ENCODE peak calls at places on chromosomes 12 and 14, in ten cellular contexts. R is fibroblast of lung, M is Karpas-422, W is astrocyte, O is HCT116, J is IMR-90, P is neuronal stem cell, Y is mesenchymal stem cell, Z is HepG2, A is DND-41. X is an unnamed sample.
A peak's percentile ranks its signal among the peaks of the same experiment; 100 is the strongest.

GRCh38 chr12:121949643-121950397 is 31.4 kb downstream of the CFAP251 start:
- DNase-seq in R (peak; percentile 87), M (no peak), W (peak; percentile 95), O (no peak), J (peak; percentile 98), P (no peak), Y (peak; percentile 98), Z (peak; percentile 82), A (no peak), X (peak; percentile 30)

GRCh38 chr14:89719371-89720075 is 235.0 kb downstream of the EFCAB11 start:
- DNase-seq in R (no peak), M (no peak), W (no peak), O (no peak), J (no peak), P (no peak), Y (no peak), Z (no peak), A (no peak), X (no peak)

GRCh38 chr14:90318016-90318415 is 13.7 kb downstream of the NRDE2 start:
- DNase-seq in R (no peak), M (no peak), W (no peak), O (no peak), J (no peak), P (no peak), Y (no peak), Z (no peak), A (no peak), X (no peak)

GRCh38 chr14:21026251-21026987 is 1.6 kb upstream of the NDRG2 start:
- DNase-seq in R (no peak), M (no peak), W (no peak), O (no peak), J (no peak), P (no peak), Y (no peak), Z (no peak), A (no peak), X (no peak)

GRCh38 chr12:12845794-12846243 is 32.7 kb downstream of the DDX47 start:
- DNase-seq in R (no peak), M (no peak), W (no peak), O (no peak), J (no peak), P (no peak), Y (no peak), Z (no peak), A (no peak), X (no peak)

GRCh38 chr14:100880271-100881101 is 23.0 kb downstream of the RTL1 start:
- DNase-seq in R (no peak), M (no peak), W (no peak), O (no peak), J (no peak), P (no peak), Y (no peak), Z (no peak), A (no peak), X (no peak)

GRCh38 chr12:58433969-58434368 is 486.3 kb downstream of the LRIG3 start:
- DNase-seq in R (peak; percentile 62), M (no peak), W (no peak), O (peak; percentile 36), J (peak; percentile 63), P (no peak), Y (no peak), Z (no peak), A (no peak), X (peak; percentile 61)

GRCh38 chr14:50667491-50668007 is 557 bp downstream of the SAV1 start:
- DNase-seq in R (no peak), M (peak; percentile 72), W (no peak), O (no peak), J (no peak), P (peak; percentile 18), Y (no peak), Z (no peak), A (peak; percentile 29), X (no peak)

GRCh38 chr14:90572461-90573150 is 175.8 kb downstream of the CALM1 start:
- DNase-seq in R (no peak), M (no peak), W (no peak), O (no peak), J (no peak), P (no peak), Y (no peak), Z (no peak), A (no peak), X (no peak)

GRCh38 chr14:58680698-58681097 is 42.9 kb downstream of the DACT1 start:
- DNase-seq in R (no peak), M (no peak), W (no peak), O (no peak), J (no peak), P (no peak), Y (no peak), Z (no peak), A (no peak), X (no peak)

GRCh38 chr12:23628836-23629235 is 320.6 kb downstream of the SOX5 start:
- DNase-seq in R (no peak), M (no peak), W (no peak), O (no peak), J (no peak), P (no peak), Y (no peak), Z (no peak), A (no peak), X (no peak)

GRCh38 chr12:119008691-119009221 is 27.4 kb downstream of the SRRM4 start:
- DNase-seq in R (no peak), M (no peak), W (no peak), O (no peak), J (no peak), P (peak; percentile 88), Y (no peak), Z (no peak), A (no peak), X (no peak)

GRCh38 chr12:22206111-22206728 is 128.3 kb downstream of the ST8SIA1 start:
- DNase-seq in R (no peak), M (no peak), W (no peak), O (no peak), J (no peak), P (no peak), Y (no peak), Z (no peak), A (no peak), X (no peak)

GRCh38 chr14:31677630-31678029 is 116.4 kb downstream of the NUBPL start:
- DNase-seq in R (no peak), M (no peak), W (no peak), O (no peak), J (no peak), P (no peak), Y (no peak), Z (peak; percentile 35), A (no peak), X (no peak)

GRCh38 chr14:34931206-34931605 is 51.6 kb upstream of the SRP54 start:
- DNase-seq in R (no peak), M (no peak), W (no peak), O (no peak), J (peak; percentile 11), P (no peak), Y (no peak), Z (no peak), A (no peak), X (peak; percentile 46)

GRCh38 chr12:10966314-10966713 is 20.4 kb downstream of the TAS2R50 start:
- DNase-seq in R (no peak), M (no peak), W (no peak), O (no peak), J (no peak), P (no peak), Y (no peak), Z (no peak), A (no peak), X (no peak)

GRCh38 chr12:9115731-9116689 is at the start of gene A2M:
- DNase-seq in R (peak; percentile 71), M (no peak), W (peak; percentile 0), O (no peak), J (no peak), P (no peak), Y (peak; percentile 80), Z (peak; percentile 95), A (no peak), X (peak; percentile 24)

GRCh38 chr12:6852651-6853354 is 853 bp downstream of the USP5 start:
- DNase-seq in R (peak; percentile 82), M (peak; percentile 80), W (peak; percentile 75), O (no peak), J (peak; percentile 79), P (no peak), Y (peak; percentile 85), Z (peak; percentile 35), A (peak; percentile 65), X (peak; percentile 90)

GRCh38 chr14:65866422-65866821 is 453.9 kb downstream of the FUT8 start:
- DNase-seq in R (no peak), M (no peak), W (no peak), O (no peak), J (no peak), P (no peak), Y (no peak), Z (no peak), A (no peak), X (peak; percentile 86)

GRCh38 chr14:68843471-68844209 is 50.8 kb upstream of the ZFP36L1 start:
- DNase-seq in R (peak; percentile 75), M (peak; percentile 91), W (no peak), O (peak; percentile 58), J (peak; percentile 57), P (peak; percentile 57), Y (peak; percentile 65), Z (no peak), A (peak; percentile 76), X (peak; percentile 76)
- H3K9ac ChIP-seq in R (no peak overlapping the region), M (no peak overlapping the region), W (peak overlapping the region; percentile 36), O (peak overlapping the region; percentile 46), J (peak overlapping the region; percentile 7), P (peak overlapping the region; percentile 82), Y (peak overlapping the region; percentile 78), Z (no peak overlapping the region), A (peak overlapping the region; percentile 36), X (peak overlapping the region; percentile 22)

DNA sequence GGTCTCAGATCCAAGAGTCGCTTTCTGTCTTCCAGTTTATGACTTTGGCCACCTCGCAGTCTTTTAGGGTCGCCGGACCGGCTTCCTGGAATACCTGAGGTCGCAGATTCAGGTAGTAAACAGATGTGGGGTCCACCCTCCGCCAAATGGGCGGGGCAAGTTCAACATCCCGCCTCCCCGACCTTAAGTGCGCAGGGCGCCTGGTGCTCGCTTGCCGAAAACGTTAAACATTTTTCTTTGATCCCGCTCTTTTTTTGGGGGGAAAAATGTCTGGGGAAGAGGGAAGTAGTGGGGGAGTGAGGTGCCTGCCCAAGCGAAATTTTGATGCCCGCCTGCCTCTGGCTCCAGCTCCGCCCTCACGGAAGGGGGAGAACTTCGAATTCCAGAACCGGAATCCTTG is 73.9 kb upstream of the TBX5 start:
- DNase-seq in R (no peak), M (no peak), W (no peak), O (no peak), J (no peak), P (no peak), Y (no peak), Z (no peak), A (no peak), X (peak; percentile 55)
- H3K9ac ChIP-seq in R (peak overlapping the region; percentile 27), M (no peak overlapping the region), W (no peak overlapping the region), O (no peak overlapping the region), J (peak overlapping the region; percentile 69), P (no peak overlapping the region), Y (peak overlapping the region; percentile 76), Z (no peak overlapping the region), A (no peak overlapping the region), X (peak overlapping the region; percentile 62)

GRCh38 chr12:116182359-116183063 is 95.0 kb downstream of the MED13L start:
- DNase-seq in R (no peak), M (no peak), W (no peak), O (no peak), J (no peak), P (no peak), Y (no peak), Z (no peak), A (no peak), X (no peak)
- H3K9ac ChIP-seq in R (no peak overlapping the region), M (no peak overlapping the region), W (no peak overlapping the region), O (no peak overlapping the region), J (no peak overlapping the region), P (no peak overlapping the region), Y (no peak overlapping the region), Z (no peak overlapping the region), A (no peak overlapping the region), X (no peak overlapping the region)

GRCh38 chr12:29430699-29431044 is 49.7 kb upstream of the ERGIC2 start:
- DNase-seq in R (no peak), M (no peak), W (no peak), O (no peak), J (no peak), P (no peak), Y (no peak), Z (no peak), A (no peak), X (no peak)
- H3K9ac ChIP-seq in R (no peak overlapping the region), M (no peak overlapping the region), W (no peak overlapping the region), O (no peak overlapping the region), J (no peak overlapping the region), P (no peak overlapping the region), Y (no peak overlapping the region), Z (no peak overlapping the region), A (no peak overlapping the region), X (no peak overlapping the region)